ENCODE peak calls at places on chromosomes 4 and X, in ten cellular contexts. One of them, this sample, is unnamed.

GRCh38 chrX:143571521-143571920 is 54.2 kb upstream of the SPANXN3 start:
- DNase-seq in AG08396: no peak
- DNase-seq in HTR-8/SVneo: no peak
- DNase-seq in dermis blood vessel endothelial cell: no peak
- DNase-seq in MV-4-11: no peak
- DNase-seq in iPS DF 19.7: no peak
- DNase-seq in hypothalamus: no peak
- DNase-seq in NCI-H1092: no peak
- DNase-seq in stimulated activated CD4-positive, alpha-beta T cell treated with anti-CD3 and anti-CD28 coated beads, Interleukin-15, amount 100 ng/mL, for 1 hour: no peak
- DNase-seq in heart right ventricle: no peak
- DNase-seq in this sample: no peak

GRCh38 chrX:153681175-153681574 is 6.6 kb upstream of the SLC6A8 start:
- DNase-seq in AG08396: no peak
- DNase-seq in stimulated activated CD4-positive, alpha-beta T cell treated with anti-CD3 and anti-CD28 coated beads, Interleukin-15, amount 100 ng/mL, for 1 hour: no peak
- DNase-seq in NCI-H1092: no peak
- DNase-seq in MV-4-11: no peak
- DNase-seq in HTR-8/SVneo: no peak
- DNase-seq in heart right ventricle: no peak
- DNase-seq in hypothalamus: no peak
- DNase-seq in iPS DF 19.7: no peak
- DNase-seq in dermis blood vessel endothelial cell: no peak
- DNase-seq in this sample: peak

GRCh38 chr4:135277980-135278315 is 1076.4 kb upstream of the PABPC4L start:
- DNase-seq in HTR-8/SVneo: no peak
- DNase-seq in dermis blood vessel endothelial cell: no peak
- DNase-seq in MV-4-11: no peak
- DNase-seq in iPS DF 19.7: no peak
- DNase-seq in NCI-H1092: no peak
- DNase-seq in stimulated activated CD4-positive, alpha-beta T cell treated with anti-CD3 and anti-CD28 coated beads, Interleukin-15, amount 100 ng/mL, for 1 hour: no peak
- DNase-seq in heart right ventricle: no peak
- DNase-seq in AG08396: no peak
- DNase-seq in hypothalamus: no peak
- DNase-seq in this sample: no peak

GRCh38 chrX:103554687-103555417 is 30.5 kb upstream of the TCEAL4 start:
- DNase-seq in iPS DF 19.7: peak
- DNase-seq in dermis blood vessel endothelial cell: peak
- DNase-seq in NCI-H1092: no peak
- DNase-seq in HTR-8/SVneo: peak
- DNase-seq in AG08396: peak
- DNase-seq in MV-4-11: no peak
- DNase-seq in hypothalamus: peak
- DNase-seq in heart right ventricle: peak
- DNase-seq in stimulated activated CD4-positive, alpha-beta T cell treated with anti-CD3 and anti-CD28 coated beads, Interleukin-15, amount 100 ng/mL, for 1 hour: peak
- DNase-seq in this sample: peak

GRCh38 chr4:11503166-11503565 is 74.5 kb upstream of the HS3ST1 start:
- DNase-seq in hypothalamus: no peak
- DNase-seq in MV-4-11: no peak
- DNase-seq in stimulated activated CD4-positive, alpha-beta T cell treated with anti-CD3 and anti-CD28 coated beads, Interleukin-15, amount 100 ng/mL, for 1 hour: no peak
- DNase-seq in heart right ventricle: peak
- DNase-seq in dermis blood vessel endothelial cell: no peak
- DNase-seq in AG08396: no peak
- DNase-seq in iPS DF 19.7: no peak
- DNase-seq in HTR-8/SVneo: no peak
- DNase-seq in NCI-H1092: no peak
- DNase-seq in this sample: peak

GRCh38 chr4:26941951-26942350 is 81.3 kb downstream of the STIM2 start:
- DNase-seq in heart right ventricle: no peak
- DNase-seq in iPS DF 19.7: no peak
- DNase-seq in HTR-8/SVneo: no peak
- DNase-seq in stimulated activated CD4-positive, alpha-beta T cell treated with anti-CD3 and anti-CD28 coated beads, Interleukin-15, amount 100 ng/mL, for 1 hour: no peak
- DNase-seq in dermis blood vessel endothelial cell: no peak
- DNase-seq in MV-4-11: no peak
- DNase-seq in hypothalamus: no peak
- DNase-seq in NCI-H1092: no peak
- DNase-seq in AG08396: no peak
- DNase-seq in this sample: no peak

GRCh38 chr4:30821891-30822612 is 101.9 kb downstream of the PCDH7 start:
- DNase-seq in heart right ventricle: no peak
- DNase-seq in dermis blood vessel endothelial cell: no peak
- DNase-seq in AG08396: no peak
- DNase-seq in NCI-H1092: no peak
- DNase-seq in MV-4-11: no peak
- DNase-seq in stimulated activated CD4-positive, alpha-beta T cell treated with anti-CD3 and anti-CD28 coated beads, Interleukin-15, amount 100 ng/mL, for 1 hour: no peak
- DNase-seq in iPS DF 19.7: no peak
- DNase-seq in HTR-8/SVneo: peak
- DNase-seq in hypothalamus: no peak
- DNase-seq in this sample: no peak

GRCh38 chrX:148051973-148052372 is 70.8 kb downstream of the FMR1NB start:
- DNase-seq in AG08396: no peak
- DNase-seq in MV-4-11: no peak
- DNase-seq in heart right ventricle: no peak
- DNase-seq in hypothalamus: no peak
- DNase-seq in NCI-H1092: no peak
- DNase-seq in iPS DF 19.7: no peak
- DNase-seq in dermis blood vessel endothelial cell: no peak
- DNase-seq in HTR-8/SVneo: no peak
- DNase-seq in stimulated activated CD4-positive, alpha-beta T cell treated with anti-CD3 and anti-CD28 coated beads, Interleukin-15, amount 100 ng/mL, for 1 hour: no peak
- DNase-seq in this sample: no peak

GRCh38 chr4:56134272-56134671 is 185.5 kb downstream of the CEP135 start:
- DNase-seq in AG08396: peak
- DNase-seq in hypothalamus: no peak
- DNase-seq in MV-4-11: peak
- DNase-seq in heart right ventricle: peak
- DNase-seq in NCI-H1092: no peak
- DNase-seq in HTR-8/SVneo: no peak
- DNase-seq in iPS DF 19.7: no peak
- DNase-seq in stimulated activated CD4-positive, alpha-beta T cell treated with anti-CD3 and anti-CD28 coated beads, Interleukin-15, amount 100 ng/mL, for 1 hour: no peak
- DNase-seq in dermis blood vessel endothelial cell: peak
- DNase-seq in this sample: no peak

GRCh38 chrX:39337461-39337860 is 536.2 kb downstream of the MID1IP1 start:
- DNase-seq in iPS DF 19.7: no peak
- DNase-seq in dermis blood vessel endothelial cell: no peak
- DNase-seq in stimulated activated CD4-positive, alpha-beta T cell treated with anti-CD3 and anti-CD28 coated beads, Interleukin-15, amount 100 ng/mL, for 1 hour: no peak
- DNase-seq in MV-4-11: no peak
- DNase-seq in NCI-H1092: peak
- DNase-seq in AG08396: no peak
- DNase-seq in hypothalamus: no peak
- DNase-seq in heart right ventricle: no peak
- DNase-seq in HTR-8/SVneo: no peak
- DNase-seq in this sample: no peak